ENCODE peak calls at places on chromosomes 11 and 22, in seven cellular contexts. W is IMR-90, L is pancreas, Y is transverse colon, E is endothelial cell of umbilical vein, Z is kidney, F is cardiac muscle cell. Q is an unnamed sample.

GRCh38 chr11:111310088-111310487 is 11.7 kb downstream of the POU2AF3 start:
- DNase-seq in W (no peak), L (no peak), Y (peak), E (no peak), Z (no peak), F (no peak), Q (no peak)

GRCh38 chr11:68411501-68411991 is 49.0 kb upstream of the PPP6R3 start:
- DNase-seq in W (no peak), L (no peak), Y (peak), E (no peak), Z (no peak), F (no peak), Q (no peak)

GRCh38 chr22:35258144-35258988 is 1.1 kb downstream of the HMGXB4 start:
- DNase-seq in W (peak), L (no peak), Y (peak), E (peak), Z (no peak), F (peak), Q (no peak)

GRCh38 chr11:110425751-110426545 is 3.8 kb upstream of the FDX1 start:
- DNase-seq in W (peak), L (no peak), Y (no peak), E (no peak), Z (no peak), F (no peak), Q (no peak)

GRCh38 chr22:24516301-24516737 is 21.2 kb downstream of the UPB1 start:
- DNase-seq in W (peak), L (no peak), Y (no peak), E (no peak), Z (no peak), F (no peak), Q (peak)

GRCh38 chr22:42967933-42968332 is 47.0 kb downstream of the PACSIN2 start:
- DNase-seq in W (no peak), L (no peak), Y (peak), E (no peak), Z (peak), F (no peak), Q (no peak)

GRCh38 chr22:20551805-20552449 is 44.5 kb downstream of the MED15 start:
- DNase-seq in W (no peak), L (peak), Y (no peak), E (peak), Z (no peak), F (no peak), Q (no peak)

GRCh38 chr11:14411818-14412217 is 52.8 kb upstream of the RRAS2 start:
- DNase-seq in W (peak), L (no peak), Y (no peak), E (no peak), Z (no peak), F (no peak), Q (no peak)

GRCh38 chr11:74671520-74672196 is 59.6 kb downstream of the CHRDL2 start:
- DNase-seq in W (peak), L (no peak), Y (no peak), E (no peak), Z (no peak), F (no peak), Q (no peak)

GRCh38 chr11:115501504-115501894 is 2.7 kb downstream of the CADM1 start:
- DNase-seq in W (no peak), L (no peak), Y (no peak), E (no peak), Z (no peak), F (no peak), Q (no peak)

GRCh38 chr11:11998091-11998781 is 10.2 kb downstream of the DKK3 start:
- DNase-seq in W (peak), L (no peak), Y (no peak), E (peak), Z (no peak), F (no peak), Q (no peak)

GRCh38 chr22:44351685-44352377 is 39.1 kb upstream of the SHISAL1 start:
- DNase-seq in W (peak), L (no peak), Y (peak), E (peak), Z (peak), F (peak), Q (no peak)

GRCh38 chr11:126438272-126438671 is 82.8 kb downstream of the ST3GAL4 start:
- DNase-seq in W (no peak), L (no peak), Y (no peak), E (no peak), Z (no peak), F (no peak), Q (no peak)

GRCh38 chr11:100932474-100933100 is 197.0 kb downstream of the PGR start:
- DNase-seq in W (peak), L (no peak), Y (no peak), E (peak), Z (no peak), F (no peak), Q (no peak)

GRCh38 chr11:7019500-7020182 is 505 bp downstream of the ZNF214 start:
- DNase-seq in W (peak), L (peak), Y (peak), E (no peak), Z (peak), F (peak), Q (peak)

GRCh38 chr22:38618258-38618657 is 37.9 kb downstream of the FAM227A start:
- DNase-seq in W (no peak), L (no peak), Y (no peak), E (no peak), Z (no peak), F (no peak), Q (no peak)

GRCh38 chr22:38612217-38613006 is 42.4 kb upstream of the DMC1 start:
- DNase-seq in W (no peak), L (no peak), Y (no peak), E (no peak), Z (no peak), F (no peak), Q (no peak)

GRCh38 chr22:38611559-38611958 is 41.6 kb upstream of the DMC1 start:
- DNase-seq in W (no peak), L (peak), Y (no peak), E (no peak), Z (no peak), F (no peak), Q (no peak)

GRCh38 chr22:38613588-38613987 is 42.6 kb downstream of the FAM227A start:
- DNase-seq in W (no peak), L (no peak), Y (no peak), E (no peak), Z (no peak), F (no peak), Q (no peak)

GRCh38 chr22:38614331-38615122 is 41.7 kb downstream of the FAM227A start:
- DNase-seq in W (peak), L (no peak), Y (no peak), E (no peak), Z (no peak), F (no peak), Q (no peak)
- H3K4me3 ChIP-seq in W (no peak), L (no peak), Y (no peak), E (no peak), Z (no peak), F (no peak), Q (no peak)

DNA sequence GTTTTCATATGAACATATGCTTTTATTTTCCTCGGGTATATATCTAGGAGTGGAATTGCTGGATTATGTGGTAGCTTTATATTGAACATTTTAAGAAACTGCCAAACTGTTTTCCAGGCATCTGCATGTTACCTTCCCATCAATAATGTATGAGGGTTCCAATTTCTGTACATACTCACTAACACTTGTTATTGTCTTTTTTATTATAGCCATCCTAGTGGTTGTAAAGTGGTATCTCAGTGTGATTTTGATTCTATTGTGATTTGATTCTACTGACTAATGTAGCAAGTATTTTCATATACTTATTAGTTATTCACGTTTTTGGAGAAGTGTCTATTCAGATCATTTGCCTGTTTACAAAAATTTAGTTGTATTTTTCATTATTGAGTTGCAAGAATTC is 2.0 kb downstream of the ANO5 start:
- DNase-seq in W (no peak), L (no peak), Y (no peak), E (no peak), Z (no peak), F (no peak), Q (no peak)
- H3K4me3 ChIP-seq in W (no peak), L (no peak), Y (no peak), E (no peak), Z (no peak), F (no peak), Q (no peak)

GRCh38 chr11:62544521-62545436 is 1.8 kb downstream of the AHNAK start:
- DNase-seq in W (no peak), L (no peak), Y (peak), E (peak), Z (no peak), F (no peak), Q (no peak)
- H3K4me3 ChIP-seq in W (peak), L (peak), Y (peak), E (peak), Z (peak), F (peak), Q (peak)

GRCh38 chr11:36010010-36010740 is 66.3 kb downstream of the LDLRAD3 start:
- DNase-seq in W (peak), L (no peak), Y (no peak), E (no peak), Z (no peak), F (no peak), Q (no peak)
- H3K4me3 ChIP-seq in W (no peak), L (no peak), Y (no peak), E (no peak), Z (no peak), F (no peak), Q (no peak)

DNA sequence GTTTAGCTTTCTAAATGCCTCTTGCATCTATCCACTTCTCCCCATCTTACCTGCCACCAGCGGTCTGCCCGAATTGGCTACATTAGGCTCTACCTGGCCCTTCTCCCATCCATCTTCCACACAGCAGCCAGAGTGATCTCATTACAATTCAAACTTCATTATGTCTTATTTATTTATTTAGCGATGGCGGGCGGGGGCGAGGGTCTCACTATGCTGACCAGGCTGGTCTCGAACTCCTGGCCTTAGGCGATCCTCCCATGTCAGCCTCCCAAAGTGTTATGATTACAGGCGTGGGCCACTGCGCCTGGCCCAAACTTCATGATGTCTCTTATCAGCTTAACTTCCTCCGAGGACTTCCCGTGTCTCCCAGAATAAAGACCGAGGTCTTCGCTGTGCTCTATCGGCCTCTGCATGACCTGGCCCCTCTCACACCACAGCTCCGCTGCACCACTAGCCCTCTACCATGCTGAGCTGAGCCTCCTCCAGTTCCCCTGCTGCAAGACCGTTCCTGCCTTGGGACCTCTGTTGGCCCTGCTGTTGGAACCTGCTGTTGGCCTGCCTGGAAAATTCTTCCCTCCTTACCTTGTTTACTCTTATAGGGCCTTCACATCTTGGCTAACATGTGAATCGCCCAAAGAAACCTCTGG is 870 bp upstream of the CTTN start:
- DNase-seq in W (peak), L (no peak), Y (peak), E (no peak), Z (no peak), F (peak), Q (no peak)
- H3K4me3 ChIP-seq in W (peak), L (peak), Y (peak), E (peak), Z (peak), F (peak), Q (no peak)

GRCh38 chr11:95791385-95792033 is 1.2 kb downstream of the CEP57 start:
- DNase-seq in W (no peak), L (no peak), Y (no peak), E (no peak), Z (no peak), F (no peak), Q (no peak)

GRCh38 chr11:95792700-95793099 is 2.4 kb downstream of the CEP57 start:
- DNase-seq in W (no peak), L (no peak), Y (no peak), E (no peak), Z (no peak), F (no peak), Q (no peak)

GRCh38 chr11:95793111-95793510 is 2.8 kb downstream of the CEP57 start:
- DNase-seq in W (no peak), L (no peak), Y (no peak), E (no peak), Z (no peak), F (no peak), Q (no peak)

GRCh38 chr11:95790933-95791247 is 592 bp downstream of the CEP57 start:
- DNase-seq in W (peak), L (peak), Y (peak), E (peak), Z (peak), F (peak), Q (peak)

DNA sequence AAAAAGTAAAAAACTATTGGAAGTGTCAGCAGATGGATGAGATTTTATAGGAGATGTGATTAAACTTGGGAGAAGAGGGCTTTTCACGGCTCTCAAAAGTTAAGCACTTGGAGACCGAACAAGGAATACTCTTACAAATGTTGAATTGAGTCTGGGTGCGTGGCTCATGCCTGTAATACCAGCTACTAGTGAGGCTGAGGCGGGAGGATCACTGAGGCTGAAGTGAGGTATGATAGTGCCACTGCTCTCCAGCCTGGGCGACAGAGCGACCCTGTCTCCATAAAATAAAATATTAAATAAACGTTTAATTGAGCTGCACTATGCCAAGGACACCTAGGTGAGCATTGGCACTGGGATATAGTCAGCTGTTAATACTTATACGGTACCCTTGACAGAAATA is 1.9 kb downstream of the CEP57 start:
- DNase-seq in W (no peak), L (no peak), Y (no peak), E (no peak), Z (no peak), F (no peak), Q (no peak)
- H3K4me3 ChIP-seq in W (no peak), L (no peak), Y (no peak), E (no peak), Z (no peak), F (peak), Q (no peak)

GRCh38 chr22:17705565-17706450 is 67.3 kb downstream of the BCL2L13 start:
- DNase-seq in W (peak), L (no peak), Y (no peak), E (no peak), Z (no peak), F (no peak), Q (no peak)

GRCh38 chr22:17710023-17710422 is 64.2 kb downstream of the BID start:
- DNase-seq in W (no peak), L (no peak), Y (no peak), E (no peak), Z (no peak), F (no peak), Q (no peak)

GRCh38 chr22:17707526-17707925 is 66.7 kb downstream of the BID start:
- DNase-seq in W (no peak), L (no peak), Y (no peak), E (peak), Z (no peak), F (no peak), Q (no peak)

GRCh38 chr22:17706451-17706900 is 67.8 kb downstream of the BID start:
- DNase-seq in W (peak), L (no peak), Y (peak), E (peak), Z (no peak), F (no peak), Q (peak)

GRCh38 chr22:17706947-17707346 is 67.3 kb downstream of the BID start:
- DNase-seq in W (no peak), L (no peak), Y (no peak), E (no peak), Z (no peak), F (no peak), Q (no peak)
- H3K4me3 ChIP-seq in W (peak), L (no peak), Y (peak), E (peak), Z (peak), F (no peak), Q (no peak)

DNA sequence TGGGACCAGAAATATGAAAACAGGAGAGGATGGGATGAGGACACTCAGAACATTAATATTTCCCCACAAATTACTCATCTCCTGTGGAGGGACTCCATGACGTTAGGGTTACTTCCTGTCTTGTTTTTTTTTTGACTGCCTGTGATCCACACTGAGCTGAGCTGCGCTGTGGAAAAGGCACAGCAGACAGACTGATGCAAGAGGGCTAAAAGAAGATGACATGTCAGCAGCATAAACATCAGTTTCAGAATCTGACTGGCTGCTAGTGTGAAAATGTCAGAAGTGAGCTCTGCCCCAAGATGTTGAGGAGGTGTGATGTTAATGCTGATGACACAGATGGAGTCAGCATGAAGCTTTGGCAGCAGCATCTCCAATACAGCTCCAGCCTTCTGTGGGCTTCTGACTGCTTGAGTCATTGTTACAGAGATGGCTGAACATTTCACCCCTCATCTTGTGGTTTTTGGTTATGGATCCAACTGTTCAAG is 286.8 kb downstream of the BLID start:
- DNase-seq in W (peak), L (no peak), Y (no peak), E (peak), Z (no peak), F (no peak), Q (no peak)
- H3K4me3 ChIP-seq in W (no peak), L (no peak), Y (no peak), E (no peak), Z (no peak), F (no peak), Q (no peak)

DNA sequence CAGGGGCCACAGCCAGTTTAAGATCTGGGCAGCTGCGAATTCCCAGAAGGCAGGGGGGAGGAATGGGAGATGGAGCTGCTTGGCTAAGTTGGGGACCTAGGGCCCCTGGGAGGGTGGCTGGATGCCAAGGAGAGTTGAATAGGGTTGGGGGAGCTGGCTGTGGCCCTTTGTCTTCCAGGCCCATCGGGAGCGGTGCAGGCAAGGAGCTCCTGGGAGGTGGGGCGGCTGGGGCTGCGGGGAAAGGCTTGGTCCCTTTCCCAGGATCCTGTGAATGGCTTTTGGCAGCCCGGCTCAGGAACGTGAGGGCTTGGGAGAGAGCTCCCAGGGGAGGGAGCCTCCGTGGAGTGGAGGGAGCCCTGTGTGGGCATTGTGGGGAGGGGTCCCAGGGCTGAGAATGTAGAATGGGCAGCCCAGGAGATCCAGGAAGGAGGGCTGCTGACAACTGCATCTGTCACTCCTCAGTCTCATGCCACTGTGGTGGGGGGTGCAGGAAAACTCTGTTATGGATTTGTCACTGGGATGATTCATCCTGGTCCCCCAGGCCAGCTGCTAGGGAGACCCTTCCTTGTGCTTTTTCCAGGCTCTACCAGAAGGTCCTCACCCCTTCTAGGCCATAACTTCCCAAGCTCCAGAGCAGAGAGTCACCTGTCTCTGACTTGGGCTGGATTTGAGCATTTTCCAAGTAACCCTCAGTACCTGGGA is 6.0 kb downstream of the FREY1 start:
- DNase-seq in W (no peak), L (peak), Y (no peak), E (no peak), Z (peak), F (no peak), Q (peak)
- H3K4me3 ChIP-seq in W (peak), L (peak), Y (peak), E (no peak), Z (peak), F (no peak), Q (peak)

DNA sequence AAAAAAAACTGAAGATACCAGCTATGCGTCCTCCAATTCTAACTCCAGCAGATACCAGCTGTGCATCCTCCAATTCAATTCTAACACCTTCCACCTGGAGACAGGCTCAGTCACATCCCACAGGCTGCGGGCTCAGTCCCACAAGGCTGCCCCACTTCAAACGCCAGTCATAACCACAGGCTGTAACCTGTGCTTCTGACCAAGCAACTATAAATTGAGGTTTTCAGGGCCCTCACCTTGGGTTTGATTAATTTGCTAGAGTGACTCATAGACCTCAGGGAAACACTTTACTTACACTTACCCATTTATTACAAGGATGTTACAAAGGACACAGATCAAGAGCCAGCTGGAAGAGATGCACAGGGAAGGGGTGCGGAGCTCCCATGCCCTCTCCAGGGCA is 32.4 kb upstream of the MSANTD2 start:
- DNase-seq in W (no peak), L (no peak), Y (no peak), E (no peak), Z (no peak), F (no peak), Q (no peak)
- H3K4me3 ChIP-seq in W (no peak), L (no peak), Y (no peak), E (no peak), Z (no peak), F (no peak), Q (no peak)

Q was measured in thyroid gland.